ENCODE peak calls at places on chromosomes 7 and 10, in six cellular contexts. M, E, K, W, T and P are unnamed samples. For H3K4me1, the result is how much of the 10 kb centered on the place peaks cover.

GRCh38 chr7:142301923-142302550 is 44.2 kb upstream of the PRSS58 start:
- DNase-seq in M (no peak), E (no peak), K (no peak), T (no peak), W (no peak), P (no peak)

GRCh38 chr10:22503315-22504090 is 158.2 kb downstream of the SPAG6 start:
- DNase-seq in K (no peak), W (no peak), M (peak), T (no peak), E (no peak), P (no peak)

GRCh38 chr10:18140149-18140956 is at the start of gene CACNB2:
- DNase-seq in K (peak), W (peak), T (peak), E (peak), M (no peak), P (peak)

GRCh38 chr7:7969306-7970112 is 913 bp downstream of the GLCCI1 start:
- DNase-seq in W (peak), M (peak), E (peak), T (peak), K (peak), P (peak)

GRCh38 chr7:41292457-41292856 is 410.4 kb downstream of the INHBA start:
- DNase-seq in W (no peak), K (no peak), E (no peak), T (no peak), M (peak), P (no peak)

GRCh38 chr7:26191974-26192479 is 8.5 kb downstream of the HNRNPA2B1 start:
- DNase-seq in M (no peak), W (no peak), T (no peak), K (no peak), E (no peak), P (no peak)

GRCh38 chr10:50260791-50261281 is 9.5 kb upstream of the ASAH2 start:
- DNase-seq in E (peak), K (no peak), W (no peak), M (peak), T (no peak), P (peak)

GRCh38 chr10:64502936-64503335 is 981.7 kb downstream of the REEP3 start:
- DNase-seq in M (no peak), E (no peak), K (no peak), W (no peak), T (no peak), P (no peak)

GRCh38 chr10:50892467-50892866 is 7.0 kb upstream of the A1CF start:
- DNase-seq in W (no peak), M (no peak), T (no peak), K (no peak), E (no peak), P (no peak)

GRCh38 chr10:90148121-90148855 is 446.9 kb downstream of the KIF20B start:
- DNase-seq in K (no peak), T (no peak), M (peak), E (peak), W (no peak), P (peak)

GRCh38 chr10:124417846-124418725 is 637 bp downstream of the OAT start:
- DNase-seq in T (peak), K (peak), E (peak), M (no peak), W (peak), P (peak)
- TF ChIP-seq CTCF in T (no peak), K (no peak), E (no peak), M (no peak), W (no peak), P (no peak)

DNA sequence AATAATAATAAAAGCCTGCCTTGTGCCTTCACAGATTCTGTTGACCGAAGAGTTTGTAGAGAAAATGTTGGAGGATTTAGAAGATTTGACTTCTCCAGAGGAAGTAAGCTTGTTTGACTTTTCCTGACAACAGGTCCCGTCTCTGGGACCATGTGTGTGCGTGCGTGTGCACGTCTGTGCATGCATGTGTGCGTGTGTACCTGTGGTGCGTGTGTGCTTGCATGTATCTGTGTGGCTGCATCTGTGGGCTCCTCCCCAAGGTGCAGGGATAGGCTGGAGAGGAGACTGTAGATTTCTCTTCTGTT is 17.2 kb upstream of the TRIM8 start:
- DNase-seq in W (no peak), M (no peak), E (no peak), K (no peak), T (no peak), P (no peak)
- H3K4me1 ChIP-seq in W (under half), M (half or more), E (half or more), K (under half), T (under half), P (under half)

DNA sequence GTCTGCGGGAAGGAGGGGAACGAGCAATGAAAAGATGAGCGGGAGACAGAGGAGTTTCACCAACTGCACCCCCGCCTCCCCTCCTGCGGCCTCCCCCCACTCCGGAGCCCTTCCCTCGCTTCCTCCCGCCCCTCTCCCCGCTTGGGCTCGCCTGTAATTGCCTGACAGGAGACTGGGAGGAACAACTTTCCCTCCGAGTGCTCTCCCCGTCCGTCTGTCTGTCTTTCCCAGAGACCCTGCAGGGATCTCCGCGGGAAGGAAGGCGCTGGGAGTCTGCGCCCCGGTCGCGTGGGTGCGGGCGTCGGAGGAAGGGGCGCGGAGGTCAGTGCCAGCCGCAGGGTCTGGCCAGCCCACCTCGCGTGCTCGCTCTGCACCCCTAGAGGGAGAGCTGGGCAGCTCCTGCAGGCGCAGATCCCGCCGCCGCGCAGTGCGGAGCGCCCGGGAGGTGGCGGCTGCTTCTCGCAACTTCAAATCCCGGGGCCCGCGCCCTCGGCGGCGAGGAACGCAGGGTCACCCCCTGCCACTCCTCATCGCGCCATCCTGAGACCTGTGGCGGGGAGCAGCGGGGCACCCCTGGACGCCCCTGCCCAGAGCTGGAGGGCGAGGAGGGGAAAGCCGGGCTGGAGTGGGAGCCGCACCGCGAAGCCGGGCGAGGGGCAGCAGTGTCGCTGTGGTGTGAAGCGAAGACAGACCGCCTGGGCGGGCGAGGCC is 527 bp upstream of the NRP1 start:
- DNase-seq in T (peak), K (peak), E (peak), W (peak), M (peak), P (peak)
- TF ChIP-seq CTCF in T (peak), K (peak), E (peak), W (peak), M (peak), P (peak)

GRCh38 chr10:133346413-133346812 is 760 bp upstream of the PRAP1 start:
- DNase-seq in W (no peak), E (no peak), T (no peak), K (no peak), M (no peak), P (no peak)
- H3K4me1 ChIP-seq in W (under half), E (under half), T (under half), K (under half), M (under half), P (half or more)